ENCODE peak calls at places on chromosomes 16 and 17, in six cellular contexts. One of them, this sample, is unnamed.
A peak's percentile ranks its signal among the peaks of the same experiment; 100 is the strongest.

GRCh38 chr16:85759631-85760419 is 8.9 kb upstream of the C16orf74 start:
- DNase-seq in fibroblast of the conjunctiva: no peak
- DNase-seq in HFFc6: no peak
- DNase-seq in left cardiac atrium: no peak
- DNase-seq in iris pigment epithelial cell: no peak
- DNase-seq in MCF 10A: peak; percentile 49
- DNase-seq in this sample: no peak

GRCh38 chr17:20999044-20999573 is 43.7 kb downstream of the USP22 start:
- DNase-seq in iris pigment epithelial cell: peak; percentile 33
- DNase-seq in MCF 10A: no peak
- DNase-seq in fibroblast of the conjunctiva: no peak
- DNase-seq in HFFc6: no peak
- DNase-seq in left cardiac atrium: peak; percentile 71
- DNase-seq in this sample: no peak

GRCh38 chr16:55279598-55279997 is 44.4 kb upstream of the IRX6 start:
- DNase-seq in MCF 10A: no peak
- DNase-seq in left cardiac atrium: no peak
- DNase-seq in iris pigment epithelial cell: no peak
- DNase-seq in fibroblast of the conjunctiva: no peak
- DNase-seq in HFFc6: no peak
- DNase-seq in this sample: no peak

GRCh38 chr17:45052052-45052772 is 780 bp upstream of the DCAKD start:
- DNase-seq in left cardiac atrium: peak; percentile 62
- DNase-seq in iris pigment epithelial cell: peak; percentile 59
- DNase-seq in MCF 10A: peak; percentile 23
- DNase-seq in fibroblast of the conjunctiva: no peak
- DNase-seq in HFFc6: no peak
- DNase-seq in this sample: no peak

GRCh38 chr17:76474894-76475293 is 7.5 kb downstream of the AANAT start:
- DNase-seq in MCF 10A: no peak
- DNase-seq in fibroblast of the conjunctiva: no peak
- DNase-seq in left cardiac atrium: no peak
- DNase-seq in HFFc6: no peak
- DNase-seq in iris pigment epithelial cell: no peak
- DNase-seq in this sample: no peak

GRCh38 chr17:28618464-28618863 is 4.5 kb upstream of the RSKR start:
- DNase-seq in MCF 10A: no peak
- DNase-seq in iris pigment epithelial cell: no peak
- DNase-seq in left cardiac atrium: no peak
- DNase-seq in fibroblast of the conjunctiva: no peak
- DNase-seq in HFFc6: no peak
- DNase-seq in this sample: no peak

GRCh38 chr17:60327122-60327869 is 64.6 kb downstream of the USP32 start:
- DNase-seq in iris pigment epithelial cell: no peak
- DNase-seq in left cardiac atrium: no peak
- DNase-seq in MCF 10A: no peak
- DNase-seq in HFFc6: no peak
- DNase-seq in fibroblast of the conjunctiva: no peak
- DNase-seq in this sample: no peak

GRCh38 chr16:3841729-3842508 is 38.6 kb downstream of the CREBBP start:
- DNase-seq in fibroblast of the conjunctiva: no peak
- DNase-seq in MCF 10A: no peak
- DNase-seq in iris pigment epithelial cell: no peak
- DNase-seq in HFFc6: no peak
- DNase-seq in left cardiac atrium: no peak
- DNase-seq in this sample: no peak

GRCh38 chr16:86498661-86499493 is 11.4 kb upstream of the FOXF1 start:
- DNase-seq in left cardiac atrium: no peak
- DNase-seq in HFFc6: no peak
- DNase-seq in MCF 10A: no peak
- DNase-seq in iris pigment epithelial cell: peak; percentile 56
- DNase-seq in fibroblast of the conjunctiva: no peak
- DNase-seq in this sample: no peak

GRCh38 chr16:11794447-11794846 is 2.6 kb downstream of the ZC3H7A start:
- DNase-seq in left cardiac atrium: no peak
- DNase-seq in fibroblast of the conjunctiva: no peak
- DNase-seq in MCF 10A: no peak
- DNase-seq in iris pigment epithelial cell: no peak
- DNase-seq in HFFc6: no peak
- DNase-seq in this sample: no peak

GRCh38 chr17:39212841-39213480 is 12.8 kb downstream of the STAC2 start:
- DNase-seq in fibroblast of the conjunctiva: no peak
- DNase-seq in HFFc6: no peak
- DNase-seq in left cardiac atrium: peak; percentile 50
- DNase-seq in MCF 10A: peak; percentile 96
- DNase-seq in iris pigment epithelial cell: no peak
- DNase-seq in this sample: no peak

GRCh38 chr17:70905796-70906195 is 736.5 kb downstream of the KCNJ2 start:
- DNase-seq in left cardiac atrium: peak; percentile 85
- DNase-seq in MCF 10A: peak; percentile 92
- DNase-seq in iris pigment epithelial cell: peak; percentile 99
- DNase-seq in fibroblast of the conjunctiva: peak; percentile 44
- DNase-seq in HFFc6: peak; percentile 84
- DNase-seq in this sample: peak; percentile 95

GRCh38 chr17:40433551-40434384 is 9.5 kb upstream of the IGFBP4 start:
- DNase-seq in HFFc6: no peak
- DNase-seq in left cardiac atrium: no peak
- DNase-seq in iris pigment epithelial cell: no peak
- DNase-seq in fibroblast of the conjunctiva: no peak
- DNase-seq in MCF 10A: peak; percentile 30
- DNase-seq in this sample: no peak

GRCh38 chr16:74735162-74735452 is 34.4 kb upstream of the MLKL start:
- DNase-seq in fibroblast of the conjunctiva: no peak
- DNase-seq in iris pigment epithelial cell: no peak
- DNase-seq in MCF 10A: no peak
- DNase-seq in left cardiac atrium: no peak
- DNase-seq in HFFc6: no peak
- DNase-seq in this sample: no peak

GRCh38 chr16:11719171-11719570 is 23.5 kb downstream of the TXNDC11 start:
- DNase-seq in MCF 10A: no peak
- DNase-seq in iris pigment epithelial cell: peak; percentile 24
- DNase-seq in fibroblast of the conjunctiva: no peak
- DNase-seq in left cardiac atrium: no peak
- DNase-seq in HFFc6: no peak
- DNase-seq in this sample: no peak

GRCh38 chr16:49763826-49764225 is 92.1 kb downstream of the ZNF423 start:
- DNase-seq in iris pigment epithelial cell: no peak
- DNase-seq in HFFc6: no peak
- DNase-seq in fibroblast of the conjunctiva: no peak
- DNase-seq in left cardiac atrium: no peak
- DNase-seq in MCF 10A: no peak
- DNase-seq in this sample: no peak

GRCh38 chr17:20279631-20280030 is 187.7 kb downstream of the LGALS9B start:
- DNase-seq in HFFc6: no peak
- DNase-seq in left cardiac atrium: no peak
- DNase-seq in iris pigment epithelial cell: no peak
- DNase-seq in MCF 10A: no peak
- DNase-seq in fibroblast of the conjunctiva: no peak
- DNase-seq in this sample: no peak

GRCh38 chr16:20242568-20243240 is 84.6 kb downstream of the GP2 start:
- DNase-seq in MCF 10A: no peak
- DNase-seq in iris pigment epithelial cell: no peak
- DNase-seq in fibroblast of the conjunctiva: no peak
- DNase-seq in HFFc6: no peak
- DNase-seq in left cardiac atrium: no peak
- DNase-seq in this sample: no peak

GRCh38 chr17:39132192-39132600 is 19.2 kb downstream of the PLXDC1 start:
- DNase-seq in fibroblast of the conjunctiva: no peak
- DNase-seq in left cardiac atrium: peak; percentile 48
- DNase-seq in HFFc6: peak; percentile 88
- DNase-seq in MCF 10A: peak; percentile 73
- DNase-seq in iris pigment epithelial cell: peak; percentile 51
- DNase-seq in this sample: no peak

GRCh38 chr16:83577201-83577600 is 230.6 kb upstream of the HSBP1 start:
- DNase-seq in iris pigment epithelial cell: no peak
- DNase-seq in left cardiac atrium: no peak
- DNase-seq in fibroblast of the conjunctiva: no peak
- DNase-seq in MCF 10A: no peak
- DNase-seq in HFFc6: no peak
- DNase-seq in this sample: no peak

GRCh38 chr17:69870751-69871199 is 204.2 kb upstream of the KCNJ16 start:
- DNase-seq in HFFc6: peak; percentile 70
- DNase-seq in MCF 10A: peak; percentile 54
- DNase-seq in fibroblast of the conjunctiva: peak; percentile 78
- DNase-seq in iris pigment epithelial cell: peak; percentile 54
- DNase-seq in left cardiac atrium: no peak
- DNase-seq in this sample: peak; percentile 5

GRCh38 chr17:37844158-37844976 is 79.8 kb upstream of the TBC1D3K start:
- DNase-seq in HFFc6: peak; percentile 48
- DNase-seq in fibroblast of the conjunctiva: peak; percentile 8
- DNase-seq in left cardiac atrium: peak; percentile 58
- DNase-seq in MCF 10A: peak; percentile 56
- DNase-seq in iris pigment epithelial cell: peak; percentile 59
- DNase-seq in this sample: no peak

GRCh38 chr16:49531425-49531824 is 157.8 kb downstream of the C16orf78 start:
- DNase-seq in left cardiac atrium: no peak
- DNase-seq in iris pigment epithelial cell: no peak
- DNase-seq in MCF 10A: no peak
- DNase-seq in HFFc6: no peak
- DNase-seq in fibroblast of the conjunctiva: no peak
- DNase-seq in this sample: no peak

GRCh38 chr17:81277421-81277820 is 17.7 kb downstream of the SLC38A10 start:
- DNase-seq in left cardiac atrium: peak; percentile 81
- DNase-seq in MCF 10A: no peak
- DNase-seq in HFFc6: no peak
- DNase-seq in iris pigment epithelial cell: no peak
- DNase-seq in fibroblast of the conjunctiva: no peak
- DNase-seq in this sample: no peak

GRCh38 chr16:2148714-2149629 is 547 bp downstream of the RAB26 start:
- DNase-seq in MCF 10A: peak; percentile 38
- DNase-seq in iris pigment epithelial cell: no peak
- DNase-seq in fibroblast of the conjunctiva: no peak
- DNase-seq in HFFc6: no peak
- DNase-seq in left cardiac atrium: no peak
- DNase-seq in this sample: no peak

GRCh38 chr16:83772806-83773205 is 35.0 kb upstream of the HSBP1 start:
- DNase-seq in MCF 10A: no peak
- DNase-seq in HFFc6: no peak
- DNase-seq in iris pigment epithelial cell: no peak
- DNase-seq in left cardiac atrium: no peak
- DNase-seq in fibroblast of the conjunctiva: no peak
- DNase-seq in this sample: no peak

GRCh38 chr17:82267575-82268379 is 5.7 kb downstream of the CSNK1D start:
- DNase-seq in MCF 10A: peak; percentile 92
- DNase-seq in HFFc6: peak; percentile 96
- DNase-seq in left cardiac atrium: peak; percentile 94
- DNase-seq in fibroblast of the conjunctiva: peak; percentile 91
- DNase-seq in iris pigment epithelial cell: peak; percentile 97
- DNase-seq in this sample: peak; percentile 72

GRCh38 chr17:2899911-2900310 is 103.7 kb downstream of the RAP1GAP2 start:
- DNase-seq in iris pigment epithelial cell: no peak
- DNase-seq in HFFc6: no peak
- DNase-seq in left cardiac atrium: no peak
- DNase-seq in MCF 10A: no peak
- DNase-seq in fibroblast of the conjunctiva: no peak
- DNase-seq in this sample: no peak

GRCh38 chr17:32386844-32387243 is 36.9 kb downstream of the ZNF207 start:
- DNase-seq in left cardiac atrium: no peak
- DNase-seq in iris pigment epithelial cell: no peak
- DNase-seq in HFFc6: no peak
- DNase-seq in MCF 10A: peak; percentile 22
- DNase-seq in fibroblast of the conjunctiva: no peak
- DNase-seq in this sample: no peak

GRCh38 chr16:11783319-11784047 is 13.6 kb downstream of the ZC3H7A start:
- DNase-seq in left cardiac atrium: no peak
- DNase-seq in HFFc6: peak; percentile 35
- DNase-seq in fibroblast of the conjunctiva: no peak
- DNase-seq in iris pigment epithelial cell: peak; percentile 77
- DNase-seq in MCF 10A: no peak
- DNase-seq in this sample: peak; percentile 48

GRCh38 chr16:81505011-81505660 is 60.5 kb downstream of the CMIP start:
- DNase-seq in fibroblast of the conjunctiva: no peak
- DNase-seq in MCF 10A: peak; percentile 85
- DNase-seq in iris pigment epithelial cell: no peak
- DNase-seq in left cardiac atrium: no peak
- DNase-seq in HFFc6: no peak
- DNase-seq in this sample: no peak

GRCh38 chr17:74467221-74467951 is 952 bp downstream of the CD300A start:
- DNase-seq in fibroblast of the conjunctiva: no peak
- DNase-seq in MCF 10A: no peak
- DNase-seq in HFFc6: no peak
- DNase-seq in iris pigment epithelial cell: no peak
- DNase-seq in left cardiac atrium: no peak
- DNase-seq in this sample: no peak

GRCh38 chr17:64418506-64419339 is 28.1 kb upstream of the PECAM1 start:
- DNase-seq in MCF 10A: peak; percentile 84
- DNase-seq in iris pigment epithelial cell: peak; percentile 61
- DNase-seq in fibroblast of the conjunctiva: peak; percentile 74
- DNase-seq in HFFc6: peak; percentile 78
- DNase-seq in left cardiac atrium: no peak
- DNase-seq in this sample: no peak

GRCh38 chr16:30183961-30184429 is 593 bp downstream of the CORO1A start:
- DNase-seq in MCF 10A: no peak
- DNase-seq in HFFc6: no peak
- DNase-seq in left cardiac atrium: peak; percentile 45
- DNase-seq in iris pigment epithelial cell: no peak
- DNase-seq in fibroblast of the conjunctiva: no peak
- DNase-seq in this sample: no peak

GRCh38 chr16:63998-64913 is 8.2 kb downstream of the RHBDF1 start:
- DNase-seq in HFFc6: no peak
- DNase-seq in iris pigment epithelial cell: no peak
- DNase-seq in MCF 10A: no peak
- DNase-seq in fibroblast of the conjunctiva: no peak
- DNase-seq in left cardiac atrium: peak; percentile 19
- DNase-seq in this sample: no peak

GRCh38 chr16:34078697-34079096 is 619.3 kb downstream of the TP53TG3F start:
- DNase-seq in MCF 10A: no peak
- DNase-seq in fibroblast of the conjunctiva: no peak
- DNase-seq in iris pigment epithelial cell: peak; percentile 55
- DNase-seq in HFFc6: no peak
- DNase-seq in left cardiac atrium: no peak
- DNase-seq in this sample: peak; percentile 8

GRCh38 chr17:1123397-1124237 is 56.2 kb downstream of the ABR start:
- DNase-seq in left cardiac atrium: no peak
- DNase-seq in iris pigment epithelial cell: no peak
- DNase-seq in fibroblast of the conjunctiva: no peak
- DNase-seq in HFFc6: no peak
- DNase-seq in MCF 10A: no peak
- DNase-seq in this sample: no peak

GRCh38 chr16:17446661-17447060 is 24.1 kb downstream of the XYLT1 start:
- DNase-seq in fibroblast of the conjunctiva: no peak
- DNase-seq in iris pigment epithelial cell: no peak
- DNase-seq in left cardiac atrium: no peak
- DNase-seq in HFFc6: no peak
- DNase-seq in MCF 10A: no peak
- DNase-seq in this sample: no peak

GRCh38 chr17:31392002-31392855 is 754 bp downstream of the RAB11FIP4 start:
- DNase-seq in MCF 10A: no peak
- DNase-seq in HFFc6: no peak
- DNase-seq in fibroblast of the conjunctiva: no peak
- DNase-seq in iris pigment epithelial cell: no peak
- DNase-seq in left cardiac atrium: no peak
- DNase-seq in this sample: no peak

This sample was measured in retinal pigment epithelial cell.